ENCODE peak calls at places on chromosome 4, in eight cellular contexts. G, X, F, D, E, W, A and N are unnamed samples.

GRCh38 chr4:55396305-55397023 is 707 bp downstream of the TMEM165 start:
- DNase-seq in A (no peak), F (peak; percentile 59), E (no peak), D (no peak), W (no peak), X (peak; percentile 55), G (peak; percentile 25), N (no peak)

GRCh38 chr4:185567828-185568442 is 32.6 kb upstream of the PDLIM3 start:
- DNase-seq in G (no peak), X (peak; percentile 77), E (no peak), F (peak; percentile 91), W (no peak), A (peak; percentile 45), D (no peak), N (no peak)

GRCh38 chr4:130368668-130369067 is 1272.7 kb downstream of the C4orf33 start:
- DNase-seq in F (no peak), D (no peak), E (no peak), G (no peak), X (no peak), A (no peak), W (no peak), N (no peak)

GRCh38 chr4:177285953-177286352 is 23.7 kb upstream of the NEIL3 start:
- DNase-seq in X (no peak), A (no peak), W (no peak), D (no peak), F (no peak), G (no peak), E (no peak), N (no peak)

GRCh38 chr4:100754741-100755140 is 236.9 kb upstream of the EMCN start:
- DNase-seq in F (peak; percentile 7), A (no peak), X (no peak), E (no peak), W (no peak), G (no peak), D (no peak), N (no peak)

GRCh38 chr4:78169728-78170127 is 112.6 kb downstream of the FRAS1 start:
- DNase-seq in E (no peak), W (no peak), A (no peak), X (no peak), G (no peak), F (no peak), D (no peak), N (no peak)

GRCh38 chr4:7648813-7649395 is 214.2 kb upstream of the PSAPL1 start:
- DNase-seq in D (no peak), F (no peak), G (no peak), E (no peak), W (no peak), A (no peak), X (no peak), N (no peak)

GRCh38 chr4:7799306-7799705 is 140.4 kb downstream of the AFAP1 start:
- DNase-seq in G (no peak), D (no peak), E (no peak), X (no peak), F (no peak), W (no peak), A (no peak), N (no peak)

GRCh38 chr4:121675715-121676114 is 21.1 kb downstream of the ANXA5 start:
- DNase-seq in D (no peak), A (peak; percentile 32), E (no peak), W (no peak), F (peak; percentile 62), X (no peak), G (no peak), N (no peak)

GRCh38 chr4:126568652-126569580 is 1063.8 kb upstream of the INTU start:
- DNase-seq in E (no peak), A (no peak), D (no peak), F (no peak), W (no peak), X (no peak), G (no peak), N (no peak)

GRCh38 chr4:117085185-117085701 is at the start of gene TRAM1L1:
- DNase-seq in F (peak; percentile 54), D (peak; percentile 23), W (no peak), G (peak; percentile 26), X (peak; percentile 44), A (peak; percentile 60), E (no peak), N (peak; percentile 16)
- TF ChIP-seq CTCF in F (no peak), D (peak; percentile 31), W (no peak), G (no peak), X (no peak), A (peak; percentile 54), E (no peak), N (no peak)

DNA sequence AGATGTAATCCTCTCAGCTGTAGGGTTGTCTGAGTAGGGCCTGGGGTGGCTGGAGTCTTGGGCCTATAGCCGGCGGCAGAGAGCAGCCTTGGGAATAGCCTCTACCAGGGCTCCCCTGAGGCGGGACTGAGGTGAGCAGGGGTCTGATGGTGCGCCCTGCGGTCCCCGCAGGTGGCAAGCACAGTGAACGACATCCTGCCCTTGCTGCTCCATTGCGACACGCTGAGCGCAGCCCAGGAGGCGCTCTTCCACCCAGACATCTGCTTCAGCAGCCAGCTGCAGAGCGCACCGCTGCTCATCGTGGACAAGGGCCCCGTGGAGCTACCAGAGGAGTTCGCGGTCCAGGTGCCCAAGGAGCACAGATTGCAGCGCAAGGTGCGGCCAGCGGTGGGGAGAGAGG is 317.0 kb downstream of the ADGRL3 start:
- DNase-seq in G (no peak), E (no peak), X (no peak), W (no peak), D (no peak), A (no peak), F (no peak), N (no peak)
- TF ChIP-seq CTCF in G (no peak), E (no peak), X (no peak), W (no peak), D (no peak), A (peak; percentile 15), F (no peak), N (no peak)

GRCh38 chr4:106344324-106344970 is 24.1 kb downstream of the GIMD1 start:
- DNase-seq in E (no peak), D (no peak), W (no peak), F (peak; percentile 50), A (peak; percentile 50), G (no peak), X (no peak), N (no peak)

GRCh38 chr4:106343865-106344264 is 24.7 kb downstream of the GIMD1 start:
- DNase-seq in F (no peak), E (no peak), D (no peak), X (no peak), W (no peak), G (no peak), A (no peak), N (no peak)

GRCh38 chr4:106351016-106351415 is 17.6 kb downstream of the GIMD1 start:
- DNase-seq in D (no peak), F (no peak), A (no peak), X (no peak), E (no peak), W (no peak), G (no peak), N (no peak)

GRCh38 chr4:106347167-106347566 is 21.4 kb downstream of the GIMD1 start:
- DNase-seq in A (no peak), W (no peak), G (no peak), X (no peak), D (no peak), E (no peak), F (no peak), N (no peak)
- TF ChIP-seq CTCF in A (no peak), W (no peak), G (no peak), X (no peak), D (no peak), E (no peak), F (no peak), N (no peak)

DNA sequence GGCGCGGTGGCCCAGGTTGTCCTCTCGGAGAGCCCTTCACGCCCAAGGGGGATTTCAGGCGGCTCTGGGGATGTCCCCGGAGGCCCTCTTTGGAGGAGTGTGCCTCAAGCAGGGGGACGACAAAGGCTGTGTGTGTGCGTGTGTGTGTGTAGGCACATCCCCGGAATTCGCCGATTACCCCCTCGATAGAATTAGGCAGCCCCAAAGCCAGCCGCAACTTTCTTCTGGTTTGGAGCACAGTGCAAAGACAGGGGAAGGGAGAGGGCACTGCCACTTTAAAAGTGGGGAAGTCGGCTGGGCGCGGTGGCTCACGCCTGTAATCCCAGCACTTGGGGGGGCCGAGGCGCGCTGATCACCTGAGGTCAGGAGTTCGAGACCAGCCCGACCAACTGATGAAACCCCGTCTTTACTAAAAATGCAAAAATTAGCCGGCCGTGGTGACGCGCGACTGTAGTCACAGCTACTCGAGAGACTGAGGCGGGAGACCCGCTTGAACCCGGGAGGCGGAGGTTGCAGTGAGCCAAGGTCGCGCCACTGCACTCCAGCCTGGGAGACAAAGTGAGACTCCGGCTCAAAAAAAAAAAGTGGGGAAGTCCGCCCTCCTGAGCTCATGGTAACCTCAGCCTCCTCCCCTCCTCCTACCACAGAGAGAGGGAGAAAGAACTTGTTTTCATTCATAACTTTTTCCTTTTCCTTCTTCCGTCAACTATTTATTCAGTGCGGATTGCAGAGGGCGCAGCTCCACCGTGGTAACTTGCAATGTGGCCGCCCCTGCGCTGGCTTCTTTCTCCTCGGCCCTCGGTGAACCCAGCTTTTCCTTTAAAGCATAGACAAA is 2.4 kb downstream of the SPRY1 start:
- DNase-seq in D (no peak), X (peak; percentile 59), A (peak; percentile 71), W (no peak), G (peak; percentile 22), E (no peak), F (peak; percentile 87), N (no peak)
- TF ChIP-seq CTCF in D (peak; percentile 19), X (no peak), A (peak; percentile 45), W (peak; percentile 11), G (peak; percentile 34), E (no peak), F (peak; percentile 28), N (peak; percentile 48)

DNA sequence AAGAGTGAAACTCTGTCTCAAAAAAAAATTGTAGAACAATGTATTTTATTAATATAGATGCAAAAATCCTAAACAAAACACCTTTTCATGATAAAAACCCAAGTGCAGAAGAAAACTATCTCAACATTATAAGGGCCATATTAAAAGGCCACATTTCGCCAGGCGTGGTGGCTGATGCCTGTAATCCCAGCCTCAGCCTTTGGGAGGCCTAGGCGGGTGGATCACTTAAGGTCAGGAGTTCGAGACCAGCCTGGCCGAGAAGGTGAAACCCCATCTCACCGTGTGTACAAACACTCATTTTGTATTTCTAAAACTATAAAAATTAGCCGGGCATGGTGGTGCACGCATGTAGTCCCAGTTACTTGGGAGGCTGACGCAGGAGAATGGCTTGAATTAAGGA is 9.9 kb upstream of the FAM193A start:
- DNase-seq in A (no peak), E (no peak), D (no peak), G (no peak), W (no peak), X (no peak), F (no peak), N (no peak)
- TF ChIP-seq CTCF in A (no peak), E (no peak), D (no peak), G (no peak), W (no peak), X (no peak), F (no peak), N (no peak)

DNA sequence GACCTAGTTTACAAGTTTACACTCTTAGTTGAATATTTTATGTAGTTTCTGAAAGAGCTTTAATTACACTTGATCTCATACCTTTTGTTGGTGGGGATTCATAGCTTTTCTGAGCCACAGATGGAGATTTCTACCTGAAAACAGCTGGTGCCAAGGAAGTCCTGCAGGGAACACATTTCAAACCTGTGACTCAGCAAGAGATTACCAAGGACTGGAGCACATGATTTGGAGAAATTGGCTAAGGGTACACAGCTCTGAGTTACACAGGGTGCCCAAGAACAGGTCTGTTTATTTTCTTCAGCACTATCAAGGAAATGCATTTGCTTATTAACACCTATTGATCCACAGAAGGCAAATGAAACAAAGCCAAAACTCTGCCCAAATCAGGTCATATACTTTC is 691.5 kb downstream of the KCTD8 start:
- DNase-seq in W (no peak), A (no peak), G (no peak), X (no peak), E (no peak), F (peak; percentile 2), D (no peak), N (no peak)
- TF ChIP-seq CTCF in W (no peak), A (no peak), G (no peak), X (no peak), E (no peak), F (no peak), D (no peak), N (no peak)